ENCODE peak calls at places on chromosomes 3 and 15, in ten cellular contexts. T, A, X, K, E, C, Y, B, O and J are unnamed samples.

GRCh38 chr3:114624676-114625181 is 330.9 kb downstream of the TIGIT start:
- DNase-seq in T (peak; percentile 97), A (no peak), X (peak; percentile 99), K (no peak), E (no peak), C (no peak), Y (peak; percentile 95), B (peak; percentile 83), O (no peak), J (peak; percentile 96)

GRCh38 chr3:197599089-197599765 is 43.5 kb upstream of the BDH1 start:
- DNase-seq in T (peak; percentile 74), A (peak; percentile 87), X (peak; percentile 89), K (peak; percentile 40), E (peak; percentile 68), C (peak; percentile 87), Y (peak; percentile 75), B (peak; percentile 89), O (peak; percentile 76), J (peak; percentile 57)

GRCh38 chr3:5186854-5187151 is 704 bp upstream of the EDEM1 start:
- DNase-seq in T (no peak), A (peak; percentile 45), X (peak; percentile 59), K (no peak), E (no peak), C (peak; percentile 36), Y (no peak), B (no peak), O (peak; percentile 25), J (no peak)

GRCh38 chr3:64067510-64068346 is 44.4 kb upstream of the PSMD6 start:
- DNase-seq in T (no peak), A (no peak), X (peak; percentile 59), K (no peak), E (no peak), C (no peak), Y (no peak), B (no peak), O (no peak), J (no peak)

GRCh38 chr3:197253243-197253947 is 45.0 kb downstream of the DLG1 start:
- DNase-seq in T (no peak), A (no peak), X (no peak), K (no peak), E (no peak), C (no peak), Y (no peak), B (no peak), O (no peak), J (no peak)

GRCh38 chr15:48393650-48394049 is 62.4 kb downstream of the DUT start:
- DNase-seq in T (no peak), A (no peak), X (peak; percentile 60), K (no peak), E (no peak), C (no peak), Y (peak; percentile 25), B (no peak), O (no peak), J (no peak)

GRCh38 chr3:126110431-126111125 is 26.7 kb upstream of the SLC41A3 start:
- DNase-seq in T (no peak), A (no peak), X (no peak), K (no peak), E (no peak), C (no peak), Y (no peak), B (no peak), O (no peak), J (no peak)

GRCh38 chr3:10515396-10515795 is 10.0 kb upstream of the ATP2B2 start:
- DNase-seq in T (no peak), A (no peak), X (no peak), K (no peak), E (no peak), C (no peak), Y (no peak), B (peak; percentile 2), O (no peak), J (no peak)

GRCh38 chr15:98753726-98754125 is 105.4 kb downstream of the IGF1R start:
- DNase-seq in T (no peak), A (no peak), X (no peak), K (no peak), E (peak; percentile 35), C (peak; percentile 44), Y (no peak), B (no peak), O (no peak), J (no peak)

GRCh38 chr3:172048599-172048998 is 9.2 kb downstream of the FNDC3B start:
- DNase-seq in T (no peak), A (no peak), X (no peak), K (no peak), E (no peak), C (no peak), Y (no peak), B (no peak), O (no peak), J (no peak)

GRCh38 chr3:172054115-172054764 is 14.9 kb downstream of the FNDC3B start:
- DNase-seq in T (no peak), A (no peak), X (no peak), K (no peak), E (no peak), C (no peak), Y (no peak), B (no peak), O (no peak), J (no peak)

GRCh38 chr3:172052405-172052804 is 13.0 kb downstream of the FNDC3B start:
- DNase-seq in T (no peak), A (no peak), X (no peak), K (no peak), E (no peak), C (no peak), Y (no peak), B (no peak), O (no peak), J (no peak)

GRCh38 chr3:172051957-172052354 is 12.6 kb downstream of the FNDC3B start:
- DNase-seq in T (no peak), A (no peak), X (no peak), K (no peak), E (no peak), C (no peak), Y (no peak), B (no peak), O (no peak), J (no peak)

GRCh38 chr3:172051310-172051956 is 12.1 kb downstream of the FNDC3B start:
- DNase-seq in T (no peak), A (no peak), X (no peak), K (no peak), E (no peak), C (no peak), Y (no peak), B (no peak), O (no peak), J (no peak)
- H3K4me3 ChIP-seq in T (no peak overlapping the region), A (no peak overlapping the region), X (no peak overlapping the region), K (no peak overlapping the region), E (no peak overlapping the region), C (no peak overlapping the region), Y (no peak overlapping the region), B (no peak overlapping the region), O (no peak overlapping the region), J (no peak overlapping the region)

GRCh38 chr15:73570355-73571032 is 62.7 kb downstream of the NPTN start:
- DNase-seq in T (no peak), A (no peak), X (no peak), K (no peak), E (no peak), C (no peak), Y (no peak), B (no peak), O (no peak), J (no peak)

GRCh38 chr15:73567022-73567421 is 66.2 kb downstream of the NPTN start:
- DNase-seq in T (no peak), A (no peak), X (no peak), K (no peak), E (no peak), C (no peak), Y (no peak), B (no peak), O (no peak), J (no peak)

GRCh38 chr15:73572296-73572695 is 60.9 kb downstream of the NPTN start:
- DNase-seq in T (no peak), A (no peak), X (no peak), K (no peak), E (no peak), C (no peak), Y (no peak), B (no peak), O (no peak), J (no peak)

GRCh38 chr15:73571346-73571745 is 61.8 kb downstream of the NPTN start:
- DNase-seq in T (no peak), A (no peak), X (no peak), K (no peak), E (no peak), C (no peak), Y (no peak), B (no peak), O (no peak), J (no peak)

GRCh38 chr15:73568881-73569280 is 64.3 kb downstream of the NPTN start:
- DNase-seq in T (no peak), A (no peak), X (no peak), K (no peak), E (no peak), C (no peak), Y (no peak), B (no peak), O (no peak), J (no peak)
- H3K4me3 ChIP-seq in T (no peak overlapping the region), A (no peak overlapping the region), X (no peak overlapping the region), K (no peak overlapping the region), E (no peak overlapping the region), C (no peak overlapping the region), Y (no peak overlapping the region), B (no peak overlapping the region), O (no peak overlapping the region), J (no peak overlapping the region)

GRCh38 chr3:33789183-33789954 is 9.1 kb upstream of the PDCD6IP start:
- DNase-seq in T (no peak), A (no peak), X (no peak), K (no peak), E (no peak), C (peak; percentile 56), Y (no peak), B (no peak), O (no peak), J (no peak)

GRCh38 chr3:33790091-33790490 is 8.3 kb upstream of the PDCD6IP start:
- DNase-seq in T (peak; percentile 34), A (no peak), X (no peak), K (no peak), E (no peak), C (no peak), Y (no peak), B (no peak), O (no peak), J (no peak)

GRCh38 chr3:33786565-33787327 is 11.7 kb upstream of the PDCD6IP start:
- DNase-seq in T (no peak), A (no peak), X (no peak), K (no peak), E (no peak), C (no peak), Y (no peak), B (no peak), O (peak; percentile 13), J (no peak)

GRCh38 chr3:33791477-33792166 is 6.8 kb upstream of the PDCD6IP start:
- DNase-seq in T (no peak), A (peak; percentile 9), X (peak; percentile 64), K (peak; percentile 87), E (no peak), C (no peak), Y (no peak), B (peak; percentile 78), O (no peak), J (no peak)

GRCh38 chr3:33787328-33788009 is 11.0 kb upstream of the PDCD6IP start:
- DNase-seq in T (peak; percentile 65), A (peak; percentile 83), X (peak; percentile 86), K (no peak), E (peak; percentile 58), C (peak; percentile 83), Y (peak; percentile 31), B (peak; percentile 84), O (peak; percentile 76), J (peak; percentile 55)
- H3K4me3 ChIP-seq in T (no peak overlapping the region), A (peak overlapping the region; percentile 25), X (peak overlapping the region; percentile 50), K (peak overlapping the region; percentile 18), E (peak overlapping the region; percentile 20), C (peak overlapping the region; percentile 41), Y (peak overlapping the region; percentile 4), B (no peak overlapping the region), O (peak overlapping the region; percentile 1), J (peak overlapping the region; percentile 28)

GRCh38 chr3:131036200-131036816 is 9.6 kb downstream of the NEK11 start:
- DNase-seq in T (no peak), A (no peak), X (peak; percentile 73), K (no peak), E (no peak), C (no peak), Y (no peak), B (no peak), O (no peak), J (peak; percentile 70)
- H3K4me3 ChIP-seq in T (no peak overlapping the region), A (no peak overlapping the region), X (no peak overlapping the region), K (no peak overlapping the region), E (no peak overlapping the region), C (no peak overlapping the region), Y (no peak overlapping the region), B (no peak overlapping the region), O (no peak overlapping the region), J (no peak overlapping the region)